ENCODE peak calls at places on chromosomes 7 and 10, in seven cellular contexts. W, U, G, B, R, F and V are unnamed samples. For H3K27me3, the result is how much of the 10 kb centered on the place peaks cover.

GRCh38 chr7:51067757-51068156 is 248.9 kb downstream of the COBL start:
- DNase-seq in W (peak), U (no peak), G (no peak), B (peak), R (peak), F (peak), V (peak)

GRCh38 chr7:139620676-139621344 is 97.3 kb downstream of the CLEC2L start:
- DNase-seq in U (no peak), G (no peak), W (no peak), F (peak), R (peak), B (peak), V (peak)

GRCh38 chr10:43313901-43314300 is 47.0 kb upstream of the RASGEF1A start:
- DNase-seq in R (no peak), F (no peak), B (no peak), U (no peak), G (no peak), W (no peak), V (no peak)

GRCh38 chr10:73577788-73578187 is 13.4 kb downstream of the USP54 start:
- DNase-seq in B (peak), F (no peak), W (no peak), U (peak), R (no peak), G (no peak), V (no peak)

GRCh38 chr7:122303522-122303970 is 1.0 kb downstream of the FEZF1 start:
- DNase-seq in B (no peak), R (no peak), U (no peak), F (no peak), G (no peak), W (no peak), V (no peak)

GRCh38 chr10:31437959-31438358 is 118.9 kb downstream of the ZEB1 start:
- DNase-seq in B (no peak), G (no peak), R (no peak), U (no peak), F (no peak), W (no peak), V (no peak)

GRCh38 chr10:117663750-117664149 is 121.2 kb downstream of the EMX2 start:
- DNase-seq in W (peak), R (no peak), B (no peak), G (peak), U (no peak), F (no peak), V (no peak)

GRCh38 chr7:3107889-3108570 is 64.4 kb upstream of the CARD11 start:
- DNase-seq in B (no peak), U (no peak), F (no peak), W (no peak), R (no peak), G (no peak), V (no peak)

GRCh38 chr7:20784311-20785210 is 2.1 kb downstream of the SP8 start:
- DNase-seq in B (no peak), G (no peak), R (peak), F (no peak), W (no peak), U (no peak), V (peak)

GRCh38 chr7:74412061-74412460 is 41.6 kb upstream of the GTF2IRD1 start:
- DNase-seq in B (no peak), R (no peak), W (no peak), G (no peak), F (no peak), U (no peak), V (peak)

GRCh38 chr7:137074386-137075030 is 206.1 kb downstream of the CHRM2 start:
- DNase-seq in B (no peak), R (no peak), F (no peak), G (no peak), U (no peak), W (peak), V (no peak)

GRCh38 chr10:120433176-120433575 is 23.9 kb upstream of the PLPP4 start:
- DNase-seq in F (no peak), G (no peak), W (no peak), U (no peak), R (no peak), B (no peak), V (no peak)

GRCh38 chr10:68543004-68543918 is 15.9 kb upstream of the SLC25A16 start:
- DNase-seq in B (no peak), R (no peak), G (no peak), U (no peak), W (peak), F (no peak), V (no peak)

GRCh38 chr7:80779456-80779855 is 139.4 kb downstream of the SEMA3C start:
- DNase-seq in U (no peak), B (no peak), W (no peak), F (no peak), R (no peak), G (no peak), V (no peak)

GRCh38 chr7:139330333-139331030 is 10.7 kb upstream of the FMC1 start:
- DNase-seq in B (no peak), F (no peak), R (no peak), G (no peak), U (no peak), W (no peak), V (no peak)

GRCh38 chr10:108601856-108602255 is 1321.5 kb downstream of the XPNPEP1 start:
- DNase-seq in R (no peak), F (no peak), W (no peak), G (no peak), U (no peak), B (no peak), V (no peak)

GRCh38 chr7:18020138-18020715 is 7.4 kb downstream of the PRPS1L1 start:
- DNase-seq in R (no peak), G (no peak), B (no peak), F (no peak), U (no peak), W (no peak), V (no peak)

GRCh38 chr10:103942866-103943265 is 24.1 kb upstream of the SLK start:
- DNase-seq in B (no peak), G (no peak), F (no peak), W (no peak), U (no peak), R (no peak), V (no peak)

GRCh38 chr10:58334817-58335305 is at the start of gene UBE2D1:
- DNase-seq in R (peak), G (peak), F (peak), B (peak), W (peak), U (peak), V (peak)

GRCh38 chr7:30936650-30937245 is 25.1 kb downstream of the AQP1 start:
- DNase-seq in B (no peak), F (no peak), G (no peak), W (no peak), U (no peak), R (no peak), V (peak)

GRCh38 chr7:4687956-4688355 is 5.9 kb downstream of the FOXK1 start:
- DNase-seq in U (no peak), R (no peak), W (no peak), F (no peak), B (no peak), G (no peak), V (no peak)

GRCh38 chr7:43954524-43955228 is 28.4 kb downstream of the UBE2D4 start:
- DNase-seq in U (no peak), R (peak), F (no peak), G (peak), W (peak), B (no peak), V (peak)

GRCh38 chr10:102090772-102091171 is 25.6 kb downstream of the HPS6 start:
- DNase-seq in B (no peak), U (no peak), W (peak), R (no peak), F (no peak), G (no peak), V (no peak)

GRCh38 chr7:130154501-130155317 is 50.5 kb downstream of the TMEM209 start:
- DNase-seq in G (no peak), R (peak), F (no peak), U (no peak), W (no peak), B (no peak), V (peak)

GRCh38 chr10:5043716-5044115 is 40.1 kb upstream of the AKR1C2 start:
- DNase-seq in G (no peak), W (no peak), R (no peak), F (no peak), U (no peak), B (peak), V (no peak)

GRCh38 chr10:119132521-119133345 is 28.8 kb downstream of the DENND10 start:
- DNase-seq in F (no peak), W (no peak), U (no peak), B (no peak), G (no peak), R (no peak), V (no peak)

GRCh38 chr10:131425752-131426529 is 114.4 kb upstream of the TCERG1L start:
- DNase-seq in R (no peak), F (no peak), B (no peak), U (no peak), W (no peak), G (no peak), V (no peak)

GRCh38 chr7:30546596-30546995 is 42.0 kb upstream of the GGCT start:
- DNase-seq in U (no peak), F (no peak), W (no peak), R (no peak), G (no peak), B (no peak), V (no peak)

GRCh38 chr7:100860702-100861615 is 6.2 kb upstream of the TRIP6 start:
- DNase-seq in W (no peak), U (no peak), G (no peak), F (no peak), B (no peak), R (no peak), V (peak)

GRCh38 chr7:139125637-139126036 is 16.1 kb upstream of the ZC3HAV1 start:
- DNase-seq in F (no peak), B (no peak), W (no peak), G (no peak), R (no peak), U (no peak), V (no peak)

GRCh38 chr10:86671419-86671818 is 3.1 kb downstream of the LDB3 start:
- DNase-seq in G (no peak), R (no peak), F (no peak), W (no peak), B (no peak), U (no peak), V (no peak)

GRCh38 chr10:12405342-12406320 is 56.3 kb downstream of the CAMK1D start:
- DNase-seq in R (no peak), B (no peak), U (no peak), W (no peak), G (no peak), F (no peak), V (no peak)

GRCh38 chr10:129099486-129099885 is 367.6 kb upstream of the MGMT start:
- DNase-seq in U (no peak), W (no peak), G (no peak), B (no peak), F (no peak), R (no peak), V (no peak)

GRCh38 chr10:58775960-58776574 is 263.4 kb downstream of the BICC1 start:
- DNase-seq in R (no peak), U (no peak), G (no peak), B (no peak), W (peak), F (no peak), V (no peak)

GRCh38 chr10:87845624-87846377 is 17.5 kb downstream of the KLLN start:
- DNase-seq in B (no peak), G (no peak), R (no peak), U (no peak), F (no peak), W (peak), V (no peak)

GRCh38 chr10:66627156-66627555 is 298.7 kb upstream of the LRRTM3 start:
- DNase-seq in G (no peak), R (peak), B (no peak), U (no peak), F (no peak), W (peak), V (peak)

GRCh38 chr10:50447691-50448090 is 176.1 kb downstream of the SGMS1 start:
- DNase-seq in W (peak), B (no peak), F (no peak), R (no peak), U (no peak), G (no peak), V (no peak)

GRCh38 chr7:98591926-98592325 is 25.2 kb upstream of the NPTX2 start:
- DNase-seq in U (no peak), B (no peak), G (no peak), R (no peak), W (no peak), F (no peak), V (no peak)
- H3K27me3 ChIP-seq in U (under half), B (under half), G (under half), R (under half), W (under half), F (under half), V (under half)

GRCh38 chr10:81876253-81876731 is 1.3 kb downstream of the NRG3 start:
- DNase-seq in R (peak), G (no peak), U (no peak), F (no peak), W (no peak), B (no peak), V (peak)
- H3K27me3 ChIP-seq in R (under half), G (under half), U (under half), F (under half), W (under half), B (under half), V (under half)

GRCh38 chr10:60312818-60313588 is 76.7 kb downstream of the ANK3 start:
- DNase-seq in R (no peak), U (no peak), W (peak), G (no peak), F (no peak), B (no peak), V (no peak)

GRCh38 chr10:60316029-60316428 is 73.6 kb downstream of the ANK3 start:
- DNase-seq in W (no peak), B (no peak), R (no peak), G (no peak), F (no peak), U (no peak), V (no peak)

GRCh38 chr10:60313589-60313952 is 76.1 kb downstream of the ANK3 start:
- DNase-seq in U (no peak), W (no peak), F (no peak), G (no peak), B (no peak), R (no peak), V (no peak)

GRCh38 chr10:60315311-60315710 is 74.4 kb downstream of the ANK3 start:
- DNase-seq in G (no peak), F (no peak), U (no peak), W (no peak), B (no peak), R (no peak), V (no peak)

GRCh38 chr10:60314306-60314940 is 75.3 kb downstream of the ANK3 start:
- DNase-seq in F (no peak), U (no peak), R (no peak), G (no peak), B (no peak), W (peak), V (no peak)
- H3K27me3 ChIP-seq in F (under half), U (under half), R (under half), G (under half), B (under half), W (under half), V (under half)

GRCh38 chr7:95537483-95537882 is 51.7 kb downstream of the ASB4 start:
- DNase-seq in R (no peak), B (no peak), U (no peak), W (no peak), F (no peak), G (no peak), V (no peak)
- H3K27me3 ChIP-seq in R (under half), B (under half), U (under half), W (under half), F (under half), G (under half), V (under half)

GRCh38 chr10:93757766-93758509 is at the start of gene LGI1:
- DNase-seq in B (no peak), R (no peak), U (no peak), W (no peak), F (no peak), G (no peak), V (no peak)
- H3K27me3 ChIP-seq in B (under half), R (under half), U (under half), W (under half), F (under half), G (under half), V (under half)